ENCODE peak calls at places on chromosome 6, in eight cellular contexts. W is NCI-H2081 treated with DMSO at 0.1 percent for 48 hours; D is activated T-cell treated with anti-CD3 and anti-CD28 coated beads for 1 hour; J is esophagus squamous epithelium; Z is activated CD4-positive, alpha-beta T cell treated with anti-CD3 and anti-CD28 coated beads, Interleukin-2, amount 10 ng/mL, durations not matched to agents 7 days and 5 days; L is left colon; R is AG09319; U is tibial nerve. C is an unnamed sample.

GRCh38 chr6:139996253-139996834 is 621.9 kb upstream of the CITED2 start:
- DNase-seq in W (no peak), D (no peak), J (no peak), Z (no peak), L (no peak), R (no peak), U (no peak), C (no peak)

GRCh38 chr6:73083886-73084285 is 141.4 kb downstream of the KHDC1L start:
- DNase-seq in W (no peak), D (no peak), J (no peak), Z (no peak), L (no peak), R (no peak), U (no peak), C (no peak)

GRCh38 chr6:818191-818590 is 125.3 kb upstream of the EXOC2 start:
- DNase-seq in W (no peak), D (no peak), J (no peak), Z (no peak), L (no peak), R (no peak), U (no peak), C (no peak)

GRCh38 chr6:125924169-125924568 is 32.4 kb upstream of the HINT3 start:
- DNase-seq in W (no peak), D (no peak), J (no peak), Z (peak), L (no peak), R (no peak), U (no peak), C (no peak)

GRCh38 chr6:136306466-136306865 is 16.8 kb upstream of the BCLAF1 start:
- DNase-seq in W (no peak), D (no peak), J (no peak), Z (no peak), L (no peak), R (no peak), U (no peak), C (no peak)

GRCh38 chr6:57216235-57217101 is 5.6 kb downstream of the RAB23 start:
- DNase-seq in W (no peak), D (no peak), J (no peak), Z (no peak), L (peak), R (no peak), U (no peak), C (no peak)

GRCh38 chr6:162637317-162637716 is 90.2 kb downstream of the PRKN start:
- DNase-seq in W (no peak), D (no peak), J (no peak), Z (no peak), L (no peak), R (no peak), U (no peak), C (no peak)

GRCh38 chr6:158839796-158840195 is 20.6 kb upstream of the EZR start:
- DNase-seq in W (no peak), D (no peak), J (no peak), Z (no peak), L (no peak), R (no peak), U (no peak), C (no peak)

GRCh38 chr6:131134950-131135243 is 370 bp upstream of the AKAP7 start:
- DNase-seq in W (no peak), D (no peak), J (no peak), Z (no peak), L (no peak), R (no peak), U (no peak), C (no peak)

GRCh38 chr6:44057931-44058616 is 69.2 kb downstream of the MRPL14 start:
- DNase-seq in W (no peak), D (no peak), J (no peak), Z (no peak), L (no peak), R (no peak), U (peak), C (no peak)

GRCh38 chr6:34465551-34466241 is at the start of gene PACSIN1:
- DNase-seq in W (no peak), D (no peak), J (no peak), Z (peak), L (no peak), R (no peak), U (no peak), C (peak)

GRCh38 chr6:68958327-68958726 is 323.2 kb downstream of the ADGRB3 start:
- DNase-seq in W (no peak), D (no peak), J (no peak), Z (no peak), L (no peak), R (no peak), U (no peak), C (no peak)

GRCh38 chr6:117545161-117545595 is 57.1 kb downstream of the GOPC start:
- DNase-seq in W (no peak), D (no peak), J (no peak), Z (no peak), L (no peak), R (no peak), U (no peak), C (no peak)

GRCh38 chr6:33018904-33019303 is 9.5 kb upstream of the HLA-DOA start:
- DNase-seq in W (no peak), D (no peak), J (peak), Z (peak), L (peak), R (peak), U (peak), C (no peak)

C was measured in neuronal stem cell.